ENCODE peak calls at places on chromosome 20, in six cellular contexts. One of them, this sample, is unnamed.

GRCh38 chr20:650954-651353 is 2.0 kb downstream of the SRXN1 start:
- DNase-seq in uterus: no peak
- DNase-seq in adrenal gland: no peak
- DNase-seq in ovary: no peak
- DNase-seq in endothelial cell of umbilical vein: no peak
- DNase-seq in HCT116: no peak
- DNase-seq in this sample: no peak

GRCh38 chr20:1838479-1839279 is 56.5 kb upstream of the SIRPA start:
- DNase-seq in endothelial cell of umbilical vein: no peak
- DNase-seq in ovary: no peak
- DNase-seq in HCT116: no peak
- DNase-seq in adrenal gland: no peak
- DNase-seq in uterus: no peak
- DNase-seq in this sample: no peak

GRCh38 chr20:21453676-21454075 is 56.4 kb upstream of the NKX2-4 start:
- DNase-seq in uterus: no peak
- DNase-seq in adrenal gland: no peak
- DNase-seq in HCT116: no peak
- DNase-seq in endothelial cell of umbilical vein: no peak
- DNase-seq in ovary: no peak
- DNase-seq in this sample: no peak

GRCh38 chr20:7571521-7572065 is 368.7 kb downstream of the HAO1 start:
- DNase-seq in ovary: no peak
- DNase-seq in endothelial cell of umbilical vein: no peak
- DNase-seq in adrenal gland: no peak
- DNase-seq in HCT116: no peak
- DNase-seq in uterus: no peak
- DNase-seq in this sample: no peak

GRCh38 chr20:23132930-23133559 is 46.9 kb upstream of the CD93 start:
- DNase-seq in adrenal gland: peak
- DNase-seq in ovary: no peak
- DNase-seq in HCT116: no peak
- DNase-seq in uterus: no peak
- DNase-seq in endothelial cell of umbilical vein: peak
- DNase-seq in this sample: no peak

GRCh38 chr20:25543068-25543467 is 42.3 kb downstream of the NINL start:
- DNase-seq in endothelial cell of umbilical vein: no peak
- DNase-seq in uterus: no peak
- DNase-seq in HCT116: no peak
- DNase-seq in adrenal gland: no peak
- DNase-seq in ovary: no peak
- DNase-seq in this sample: no peak

GRCh38 chr20:5797843-5798462 is 47.8 kb downstream of the SHLD1 start:
- DNase-seq in HCT116: no peak
- DNase-seq in uterus: no peak
- DNase-seq in endothelial cell of umbilical vein: no peak
- DNase-seq in adrenal gland: no peak
- DNase-seq in ovary: no peak
- DNase-seq in this sample: no peak

GRCh38 chr20:57650266-57650665 is 30.0 kb upstream of the ZBP1 start:
- DNase-seq in adrenal gland: no peak
- DNase-seq in ovary: no peak
- DNase-seq in endothelial cell of umbilical vein: no peak
- DNase-seq in uterus: peak
- DNase-seq in HCT116: no peak
- DNase-seq in this sample: no peak

GRCh38 chr20:8361008-8361652 is 229.1 kb downstream of the PLCB1 start:
- DNase-seq in ovary: no peak
- DNase-seq in HCT116: no peak
- DNase-seq in adrenal gland: peak
- DNase-seq in endothelial cell of umbilical vein: no peak
- DNase-seq in uterus: no peak
- DNase-seq in this sample: no peak

GRCh38 chr20:37984018-37984785 is 49.1 kb downstream of the TTI1 start:
- DNase-seq in endothelial cell of umbilical vein: no peak
- DNase-seq in uterus: no peak
- DNase-seq in adrenal gland: peak
- DNase-seq in HCT116: no peak
- DNase-seq in ovary: no peak
- DNase-seq in this sample: no peak

GRCh38 chr20:17615645-17616479 is 46.0 kb downstream of the DSTN start:
- DNase-seq in HCT116: no peak
- DNase-seq in adrenal gland: no peak
- DNase-seq in endothelial cell of umbilical vein: no peak
- DNase-seq in ovary: peak
- DNase-seq in uterus: no peak
- DNase-seq in this sample: peak

GRCh38 chr20:57693002-57693582 is 16.7 kb downstream of the PMEPA1 start:
- DNase-seq in endothelial cell of umbilical vein: no peak
- DNase-seq in ovary: no peak
- DNase-seq in HCT116: peak
- DNase-seq in uterus: no peak
- DNase-seq in adrenal gland: no peak
- DNase-seq in this sample: no peak

GRCh38 chr20:48102821-48103635 is 317.7 kb upstream of the SULF2 start:
- DNase-seq in adrenal gland: no peak
- DNase-seq in uterus: no peak
- DNase-seq in endothelial cell of umbilical vein: no peak
- DNase-seq in ovary: peak
- DNase-seq in HCT116: no peak
- DNase-seq in this sample: no peak

GRCh38 chr20:41064377-41064776 is 35.8 kb downstream of the TOP1 start:
- DNase-seq in ovary: no peak
- DNase-seq in endothelial cell of umbilical vein: no peak
- DNase-seq in adrenal gland: no peak
- DNase-seq in HCT116: no peak
- DNase-seq in uterus: no peak
- DNase-seq in this sample: no peak

GRCh38 chr20:54475334-54476287 is at the start of gene DOK5:
- DNase-seq in ovary: no peak
- DNase-seq in endothelial cell of umbilical vein: peak
- DNase-seq in adrenal gland: no peak
- DNase-seq in HCT116: no peak
- DNase-seq in uterus: peak
- DNase-seq in this sample: no peak

GRCh38 chr20:24098886-24099285 is 110.3 kb upstream of the GGTLC1 start:
- DNase-seq in uterus: no peak
- DNase-seq in adrenal gland: no peak
- DNase-seq in endothelial cell of umbilical vein: peak
- DNase-seq in HCT116: no peak
- DNase-seq in ovary: peak
- DNase-seq in this sample: no peak

GRCh38 chr20:56607061-56607704 is 21.9 kb upstream of the TFAP2C start:
- DNase-seq in ovary: no peak
- DNase-seq in endothelial cell of umbilical vein: no peak
- DNase-seq in adrenal gland: no peak
- DNase-seq in uterus: no peak
- DNase-seq in HCT116: no peak
- DNase-seq in this sample: no peak

GRCh38 chr20:40953856-40954255 is 74.8 kb upstream of the TOP1 start:
- DNase-seq in HCT116: no peak
- DNase-seq in adrenal gland: peak
- DNase-seq in endothelial cell of umbilical vein: no peak
- DNase-seq in uterus: no peak
- DNase-seq in ovary: no peak
- DNase-seq in this sample: no peak

GRCh38 chr20:22490287-22491187 is 93.8 kb downstream of the FOXA2 start:
- DNase-seq in adrenal gland: no peak
- DNase-seq in uterus: no peak
- DNase-seq in endothelial cell of umbilical vein: no peak
- DNase-seq in HCT116: no peak
- DNase-seq in ovary: no peak
- DNase-seq in this sample: no peak

GRCh38 chr20:50192364-50193168 is 1.9 kb downstream of the CEBPB start:
- DNase-seq in endothelial cell of umbilical vein: peak
- DNase-seq in adrenal gland: peak
- DNase-seq in HCT116: peak
- DNase-seq in ovary: peak
- DNase-seq in uterus: peak
- DNase-seq in this sample: peak

GRCh38 chr20:50191065-50191565 is 485 bp downstream of the CEBPB start:
- DNase-seq in uterus: no peak
- DNase-seq in HCT116: no peak
- DNase-seq in adrenal gland: peak
- DNase-seq in endothelial cell of umbilical vein: peak
- DNase-seq in ovary: no peak
- DNase-seq in this sample: no peak

GRCh38 chr20:50190251-50191064 is at the start of gene CEBPB:
- DNase-seq in HCT116: peak
- DNase-seq in adrenal gland: peak
- DNase-seq in uterus: peak
- DNase-seq in ovary: peak
- DNase-seq in endothelial cell of umbilical vein: peak
- DNase-seq in this sample: peak

GRCh38 chr20:50193169-50193850 is 2.7 kb downstream of the CEBPB start:
- DNase-seq in uterus: no peak
- DNase-seq in ovary: peak
- DNase-seq in adrenal gland: peak
- DNase-seq in endothelial cell of umbilical vein: no peak
- DNase-seq in HCT116: no peak
- DNase-seq in this sample: no peak

GRCh38 chr20:50191566-50192363 is 1.1 kb downstream of the CEBPB start:
- DNase-seq in ovary: peak
- DNase-seq in uterus: peak
- DNase-seq in adrenal gland: peak
- DNase-seq in endothelial cell of umbilical vein: peak
- DNase-seq in HCT116: no peak
- DNase-seq in this sample: no peak
- TF ChIP-seq POLR2A in ovary: no peak
- TF ChIP-seq POLR2A in uterus: no peak
- TF ChIP-seq POLR2A in adrenal gland: peak
- TF ChIP-seq POLR2A in endothelial cell of umbilical vein: no peak
- TF ChIP-seq POLR2A in HCT116: peak
- TF ChIP-seq POLR2A in this sample: peak

GRCh38 chr20:64025826-64026412 is 10.1 kb upstream of the C20orf204 start:
- DNase-seq in HCT116: no peak
- DNase-seq in endothelial cell of umbilical vein: no peak
- DNase-seq in ovary: no peak
- DNase-seq in adrenal gland: no peak
- DNase-seq in uterus: no peak
- DNase-seq in this sample: no peak

GRCh38 chr20:64025101-64025825 is 10.7 kb upstream of the C20orf204 start:
- DNase-seq in uterus: no peak
- DNase-seq in endothelial cell of umbilical vein: no peak
- DNase-seq in ovary: no peak
- DNase-seq in HCT116: no peak
- DNase-seq in adrenal gland: no peak
- DNase-seq in this sample: no peak

GRCh38 chr20:64023278-64024140 is 12.5 kb upstream of the C20orf204 start:
- DNase-seq in uterus: no peak
- DNase-seq in HCT116: no peak
- DNase-seq in ovary: no peak
- DNase-seq in adrenal gland: no peak
- DNase-seq in endothelial cell of umbilical vein: no peak
- DNase-seq in this sample: no peak

GRCh38 chr20:64022671-64023070 is 13.3 kb upstream of the C20orf204 start:
- DNase-seq in uterus: no peak
- DNase-seq in HCT116: no peak
- DNase-seq in ovary: no peak
- DNase-seq in adrenal gland: no peak
- DNase-seq in endothelial cell of umbilical vein: no peak
- DNase-seq in this sample: no peak

DNA sequence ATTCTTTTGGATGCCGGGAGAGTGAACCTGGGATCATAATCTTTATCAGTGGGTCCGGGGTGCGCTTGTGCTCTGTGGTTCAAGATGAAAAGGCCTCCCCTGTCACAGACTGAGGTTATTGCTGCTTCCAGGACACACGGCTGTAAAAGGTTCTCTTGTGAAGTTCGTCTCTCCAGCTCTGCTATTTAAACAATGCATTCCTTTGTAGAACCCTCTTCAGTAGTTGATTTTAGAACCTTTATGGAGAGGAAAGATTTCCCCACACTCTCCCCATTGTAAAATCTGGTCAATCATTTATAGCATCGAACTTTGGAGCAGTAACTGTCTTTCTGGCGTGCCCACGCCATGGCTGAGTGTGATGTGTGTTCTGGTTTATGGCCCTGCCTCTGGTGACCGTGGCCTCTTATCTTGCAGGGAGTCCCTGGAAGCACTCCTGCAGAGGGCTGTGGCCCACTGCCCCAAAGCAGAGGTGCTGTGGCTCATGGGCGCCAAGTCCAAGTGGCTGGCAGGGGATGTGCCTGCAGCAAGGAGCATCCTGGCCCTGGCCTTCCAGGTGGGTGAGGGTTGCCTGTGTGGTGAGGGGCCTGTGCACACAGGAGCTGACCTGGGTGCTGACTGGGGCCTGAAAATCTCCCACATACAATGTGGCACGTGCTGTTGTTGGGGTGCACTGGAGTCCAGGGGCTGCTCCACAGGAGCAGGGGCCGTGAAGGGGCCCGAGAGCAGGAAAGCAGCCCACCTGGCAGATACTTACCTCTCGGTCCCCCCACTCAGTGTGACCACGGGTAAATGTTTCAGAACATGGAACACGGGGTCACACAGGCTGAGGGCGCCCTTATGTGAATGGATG is 11.6 kb upstream of the C20orf204 start:
- DNase-seq in HCT116: no peak
- DNase-seq in endothelial cell of umbilical vein: no peak
- DNase-seq in adrenal gland: no peak
- DNase-seq in uterus: no peak
- DNase-seq in ovary: no peak
- DNase-seq in this sample: no peak
- TF ChIP-seq POLR2A in HCT116: no peak
- TF ChIP-seq POLR2A in endothelial cell of umbilical vein: no peak
- TF ChIP-seq POLR2A in adrenal gland: no peak
- TF ChIP-seq POLR2A in uterus: no peak
- TF ChIP-seq POLR2A in ovary: no peak
- TF ChIP-seq POLR2A in this sample: no peak

GRCh38 chr20:10955166-10955565 is 281.4 kb upstream of the JAG1 start:
- DNase-seq in ovary: no peak
- DNase-seq in adrenal gland: no peak
- DNase-seq in HCT116: no peak
- DNase-seq in endothelial cell of umbilical vein: no peak
- DNase-seq in uterus: no peak
- DNase-seq in this sample: no peak

GRCh38 chr20:10958279-10958678 is 284.5 kb upstream of the JAG1 start:
- DNase-seq in adrenal gland: no peak
- DNase-seq in HCT116: no peak
- DNase-seq in ovary: no peak
- DNase-seq in endothelial cell of umbilical vein: no peak
- DNase-seq in uterus: no peak
- DNase-seq in this sample: no peak

GRCh38 chr20:10954137-10954840 is 280.5 kb upstream of the JAG1 start:
- DNase-seq in endothelial cell of umbilical vein: no peak
- DNase-seq in ovary: no peak
- DNase-seq in adrenal gland: no peak
- DNase-seq in HCT116: no peak
- DNase-seq in uterus: no peak
- DNase-seq in this sample: no peak

GRCh38 chr20:10949930-10950783 is 276.4 kb upstream of the JAG1 start:
- DNase-seq in HCT116: no peak
- DNase-seq in adrenal gland: no peak
- DNase-seq in uterus: no peak
- DNase-seq in endothelial cell of umbilical vein: no peak
- DNase-seq in ovary: no peak
- DNase-seq in this sample: no peak

GRCh38 chr20:10953437-10953836 is 279.6 kb upstream of the JAG1 start:
- DNase-seq in adrenal gland: no peak
- DNase-seq in ovary: no peak
- DNase-seq in endothelial cell of umbilical vein: no peak
- DNase-seq in HCT116: no peak
- DNase-seq in uterus: no peak
- DNase-seq in this sample: no peak
- TF ChIP-seq POLR2A in adrenal gland: no peak
- TF ChIP-seq POLR2A in ovary: no peak
- TF ChIP-seq POLR2A in endothelial cell of umbilical vein: no peak
- TF ChIP-seq POLR2A in HCT116: no peak
- TF ChIP-seq POLR2A in uterus: no peak
- TF ChIP-seq POLR2A in this sample: no peak

GRCh38 chr20:36613974-36614373 is 8.4 kb downstream of the RAB5IF start:
- DNase-seq in HCT116: no peak
- DNase-seq in adrenal gland: no peak
- DNase-seq in endothelial cell of umbilical vein: no peak
- DNase-seq in ovary: no peak
- DNase-seq in uterus: no peak
- DNase-seq in this sample: no peak
- TF ChIP-seq POLR2A in HCT116: no peak
- TF ChIP-seq POLR2A in adrenal gland: no peak
- TF ChIP-seq POLR2A in endothelial cell of umbilical vein: no peak
- TF ChIP-seq POLR2A in ovary: no peak
- TF ChIP-seq POLR2A in uterus: no peak
- TF ChIP-seq POLR2A in this sample: no peak